ENCODE peak calls at places on chromosomes 4 and X, in four cellular contexts. C, X, E and K are unnamed samples.

GRCh38 chr4:67052981-67053380 is 492.3 kb downstream of the CENPC start:
- DNase-seq in C (no peak), X (no peak), E (no peak), K (no peak)

GRCh38 chrX:144586756-144587155 is 660.5 kb upstream of the SPANXN1 start:
- DNase-seq in C (no peak), X (peak; percentile 64), E (peak; percentile 67), K (no peak)

GRCh38 chr4:88623097-88623496 is 30.8 kb downstream of the HERC3 start:
- DNase-seq in C (no peak), X (peak; percentile 75), E (peak; percentile 95), K (peak; percentile 89)

GRCh38 chr4:40180356-40180755 is 16.5 kb upstream of the RHOH start:
- DNase-seq in C (no peak), X (peak; percentile 87), E (peak; percentile 62), K (peak; percentile 91)

GRCh38 chrX:136810493-136810892 is 29.8 kb upstream of the ARHGEF6 start:
- DNase-seq in C (no peak), X (no peak), E (no peak), K (no peak)

GRCh38 chr4:79652232-79652631 is 244.2 kb upstream of the GK2 start:
- DNase-seq in C (no peak), X (peak; percentile 54), E (peak; percentile 77), K (peak; percentile 75)

GRCh38 chrX:154512879-154513553 is 3.0 kb downstream of the FAM3A start:
- DNase-seq in C (no peak), X (no peak), E (no peak), K (no peak)

GRCh38 chr4:47686294-47686872 is 151.5 kb downstream of the CORIN start:
- DNase-seq in C (peak; percentile 61), X (peak; percentile 59), E (peak; percentile 58), K (no peak)

GRCh38 chr4:159159611-159160010 is 56.7 kb downstream of the RAPGEF2 start:
- DNase-seq in C (no peak), X (no peak), E (no peak), K (no peak)

GRCh38 chrX:41332408-41332987 is 1.5 kb upstream of the DDX3X start:
- DNase-seq in C (no peak), X (no peak), E (no peak), K (peak; percentile 43)

GRCh38 chrX:76148753-76149152 is 24.1 kb upstream of the PBDC1 start:
- DNase-seq in C (peak; percentile 26), X (peak; percentile 55), E (peak; percentile 60), K (peak; percentile 20)

GRCh38 chrX:141468940-141469339 is 115.6 kb downstream of the SPANXA1 start:
- DNase-seq in C (no peak), X (no peak), E (peak; percentile 85), K (peak; percentile 75)

GRCh38 chrX:6761251-6761650 is 226.3 kb upstream of the VCX3A start:
- DNase-seq in C (no peak), X (no peak), E (no peak), K (no peak)

GRCh38 chr4:183920512-183920911 is 15.4 kb downstream of the STOX2 start:
- DNase-seq in C (no peak), X (no peak), E (no peak), K (no peak)

GRCh38 chr4:106039796-106040195 is 144.5 kb downstream of the NPNT start:
- DNase-seq in C (no peak), X (no peak), E (no peak), K (no peak)

GRCh38 chr4:94412019-94413017 is 39.4 kb upstream of the PDLIM5 start:
- DNase-seq in C (no peak), X (peak; percentile 69), E (peak; percentile 85), K (peak; percentile 86)

GRCh38 chr4:69594382-69594781 is 45.1 kb downstream of the UGT2A2 start:
- DNase-seq in C (no peak), X (no peak), E (no peak), K (no peak)

GRCh38 chr4:171599628-171600027 is 213.6 kb upstream of the GALNTL6 start:
- DNase-seq in C (no peak), X (no peak), E (no peak), K (no peak)

GRCh38 chrX:144259054-144259453 is 375.2 kb downstream of the UBE2NL start:
- DNase-seq in C (no peak), X (no peak), E (no peak), K (no peak)

GRCh38 chr4:40842318-40842717 is 92.6 kb downstream of the NSUN7 start:
- DNase-seq in C (no peak), X (no peak), E (no peak), K (peak; percentile 39)

GRCh38 chr4:36206012-36206411 is 38.3 kb downstream of the ARAP2 start:
- DNase-seq in C (peak; percentile 30), X (no peak), E (no peak), K (no peak)

GRCh38 chrX:140180585-140180984 is 215.3 kb upstream of the CXorf66 start:
- DNase-seq in C (no peak), X (no peak), E (peak; percentile 86), K (peak; percentile 95)

GRCh38 chr4:140156529-140157171 is 2.7 kb upstream of the MAML3 start:
- DNase-seq in C (no peak), X (no peak), E (no peak), K (no peak)

GRCh38 chr4:82104578-82104977 is 269.2 kb downstream of the HNRNPD start:
- DNase-seq in C (peak; percentile 64), X (no peak), E (no peak), K (no peak)

GRCh38 chrX:120452131-120452530 is 17.0 kb downstream of the LAMP2 start:
- DNase-seq in C (peak; percentile 27), X (peak; percentile 40), E (peak; percentile 36), K (no peak)

GRCh38 chr4:188697217-188697616 is 558.0 kb downstream of the TRIML1 start:
- DNase-seq in C (no peak), X (no peak), E (no peak), K (no peak)

GRCh38 chr4:91064157-91064853 is 937.1 kb downstream of the CCSER1 start:
- DNase-seq in C (no peak), X (peak; percentile 80), E (peak; percentile 7), K (peak; percentile 16)

GRCh38 chr4:172202480-172203076 is 389.4 kb downstream of the GALNTL6 start:
- DNase-seq in C (no peak), X (peak; percentile 55), E (peak; percentile 40), K (peak; percentile 8)

GRCh38 chr4:73520821-73521220 is 39.3 kb downstream of the AFM start:
- DNase-seq in C (peak; percentile 52), X (peak; percentile 69), E (peak; percentile 48), K (peak; percentile 56)

GRCh38 chrX:54066841-54067240 is 22.6 kb upstream of the PHF8 start:
- DNase-seq in C (no peak), X (peak; percentile 2), E (peak; percentile 39), K (peak; percentile 40)

GRCh38 chr4:624705-625590 is at the start of gene PDE6B:
- DNase-seq in C (peak; percentile 61), X (no peak), E (no peak), K (no peak)

GRCh38 chr4:38013461-38014366 is 53.5 kb downstream of the PTTG2 start:
- DNase-seq in C (no peak), X (no peak), E (peak; percentile 62), K (peak; percentile 38)

GRCh38 chr4:39814403-39815185 is 116.7 kb downstream of the UBE2K start:
- DNase-seq in C (no peak), X (peak; percentile 51), E (no peak), K (peak; percentile 16)

GRCh38 chrX:42748067-42748850 is 29.7 kb downstream of the PPP1R2C start:
- DNase-seq in C (no peak), X (peak; percentile 19), E (peak; percentile 2), K (peak; percentile 64)

DNA sequence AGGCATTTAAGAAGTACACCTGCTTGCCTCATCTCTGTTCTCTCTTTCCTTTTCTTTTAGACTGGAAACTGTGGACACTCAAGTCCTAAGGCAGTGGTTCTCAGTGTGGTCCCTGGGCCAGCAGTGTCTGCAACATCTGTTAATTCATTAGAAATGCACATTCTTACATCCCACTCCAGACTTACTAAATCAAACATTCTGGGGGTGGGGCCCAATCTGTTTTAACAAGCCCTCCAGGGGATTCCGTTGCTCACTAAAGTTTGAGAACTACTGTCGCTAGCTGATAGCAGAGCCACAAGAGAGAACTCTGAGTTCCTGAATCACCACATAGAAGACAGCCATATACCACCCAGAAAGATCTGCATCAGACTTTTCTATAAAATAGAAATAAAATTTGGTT is 430.6 kb downstream of the BCOR start:
- DNase-seq in C (no peak), X (no peak), E (no peak), K (no peak)
- H2AFZ ChIP-seq in C (no peak overlapping the region), X (no peak overlapping the region), E (no peak overlapping the region), K (no peak overlapping the region)

GRCh38 chrX:149870840-149871239 is 10.1 kb upstream of the MAGEA8 start:
- DNase-seq in C (no peak), X (no peak), E (no peak), K (no peak)

GRCh38 chrX:149871433-149871832 is 9.6 kb upstream of the MAGEA8 start:
- DNase-seq in C (no peak), X (no peak), E (no peak), K (no peak)

GRCh38 chrX:149867488-149867887 is 13.5 kb upstream of the MAGEA8 start:
- DNase-seq in C (no peak), X (no peak), E (no peak), K (no peak)

GRCh38 chrX:149877157-149877556 is 3.8 kb upstream of the MAGEA8 start:
- DNase-seq in C (no peak), X (no peak), E (peak; percentile 75), K (no peak)

DNA sequence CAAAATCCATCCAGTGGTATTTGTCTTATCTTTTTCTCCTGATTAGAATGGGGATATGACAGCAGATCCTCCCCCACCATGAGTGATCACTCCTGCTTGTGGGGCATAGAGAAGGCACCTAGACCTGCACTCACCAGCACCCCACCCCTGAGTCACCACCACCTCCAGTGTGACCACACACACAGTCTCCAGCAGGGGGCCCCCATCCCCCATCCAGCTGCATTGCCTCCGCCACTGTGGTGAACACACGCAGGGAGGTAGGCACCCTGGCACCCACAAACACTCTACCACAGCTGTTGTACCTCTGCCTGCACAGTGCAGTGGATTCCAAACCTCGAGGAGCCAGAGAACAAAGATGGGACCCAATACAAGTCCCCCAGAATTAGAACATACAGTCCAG is 9.0 kb upstream of the MAGEA8 start:
- DNase-seq in C (peak; percentile 62), X (peak; percentile 0), E (peak; percentile 70), K (peak; percentile 1)
- H2AFZ ChIP-seq in C (no peak overlapping the region), X (no peak overlapping the region), E (no peak overlapping the region), K (no peak overlapping the region)

GRCh38 chr4:122647656-122648055 is 26.8 kb upstream of the IL21 start:
- DNase-seq in C (no peak), X (no peak), E (no peak), K (no peak)

GRCh38 chr4:122658377-122658776 is 37.5 kb upstream of the IL21 start:
- DNase-seq in C (no peak), X (no peak), E (no peak), K (no peak)

GRCh38 chr4:122650148-122650547 is 29.3 kb upstream of the IL21 start:
- DNase-seq in C (no peak), X (no peak), E (no peak), K (no peak)

GRCh38 chr4:122652379-122652778 is 31.5 kb upstream of the IL21 start:
- DNase-seq in C (no peak), X (peak; percentile 65), E (peak; percentile 66), K (peak; percentile 35)
- H2AFZ ChIP-seq in C (no peak overlapping the region), X (no peak overlapping the region), E (no peak overlapping the region), K (no peak overlapping the region)

DNA sequence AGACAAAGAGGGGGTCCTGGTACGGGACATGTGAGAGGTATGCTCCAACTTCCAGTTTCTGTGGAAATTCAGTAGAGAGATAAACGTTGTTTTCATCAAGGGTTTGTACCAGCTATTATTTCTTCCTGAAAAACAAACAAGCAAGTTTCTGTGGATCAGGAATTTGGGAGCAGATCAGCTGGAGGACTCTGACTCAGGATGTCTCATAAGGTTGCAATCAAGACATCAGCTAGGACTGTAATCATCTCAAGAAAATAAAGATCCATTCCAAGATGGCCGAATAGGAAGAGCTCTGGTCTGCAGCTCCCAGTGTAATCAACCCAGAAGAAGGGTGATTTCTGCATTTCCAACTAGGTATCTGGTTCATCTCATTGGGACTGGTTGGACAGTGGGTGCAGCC is 23.5 kb upstream of the NFKB1 start:
- DNase-seq in C (no peak), X (peak; percentile 17), E (peak; percentile 30), K (no peak)
- H2AFZ ChIP-seq in C (no peak overlapping the region), X (no peak overlapping the region), E (no peak overlapping the region), K (peak overlapping the region; percentile 57)